ENCODE peak calls at places on chromosomes 11 and 22, in nine cellular contexts. P is tibial artery; W is upper lobe of right lung; J is Caco-2; X is CD8-positive, alpha-beta memory T cell; Z is suprapubic skin; M is adrenal gland; E is cardiac muscle cell; Q is CD8-positive, alpha-beta T cell. V is an unnamed sample. For H3K9me3, the result is how much of the 10 kb centered on the place peaks cover.

GRCh38 chr11:134479206-134479955 is 67.3 kb upstream of the B3GAT1 start:
- DNase-seq in J (no peak), M (no peak), P (no peak), E (no peak), Z (no peak), W (peak), Q (no peak), X (no peak), V (no peak)

GRCh38 chr11:13993096-13993760 is 30.7 kb downstream of the SPON1 start:
- DNase-seq in P (no peak), X (no peak), M (no peak), Z (no peak), W (no peak), J (peak), Q (no peak), E (no peak), V (no peak)

GRCh38 chr11:110645253-110645652 is 67.0 kb downstream of the ARHGAP20 start:
- DNase-seq in X (no peak), P (no peak), M (no peak), E (no peak), W (no peak), Q (no peak), J (no peak), Z (no peak), V (no peak)

GRCh38 chr11:19027829-19028595 is 32.5 kb downstream of the MRGPRX2 start:
- DNase-seq in E (peak), X (no peak), Q (no peak), J (no peak), W (no peak), M (peak), Z (no peak), P (no peak), V (no peak)

GRCh38 chr22:26174280-26174679 is 5.0 kb downstream of the SEZ6L start:
- DNase-seq in Z (no peak), E (no peak), Q (no peak), X (no peak), P (no peak), J (peak), M (peak), W (no peak), V (no peak)

GRCh38 chr11:116910378-116910777 is 73.0 kb upstream of the APOA1 start:
- DNase-seq in X (no peak), P (no peak), Z (no peak), J (no peak), Q (no peak), M (no peak), E (peak), W (no peak), V (no peak)

GRCh38 chr11:121105063-121105480 is 4.0 kb downstream of the TECTA start:
- DNase-seq in J (no peak), E (peak), Z (peak), M (peak), X (no peak), Q (no peak), P (peak), W (no peak), V (no peak)

GRCh38 chr11:88352139-88352538 is 14.6 kb upstream of the CTSC start:
- DNase-seq in E (peak), Q (no peak), J (no peak), Z (no peak), X (no peak), M (no peak), P (no peak), W (no peak), V (no peak)

GRCh38 chr11:65223031-65223430 is 38.7 kb upstream of the POLA2 start:
- DNase-seq in P (no peak), J (no peak), E (no peak), Q (no peak), M (no peak), X (no peak), W (no peak), Z (no peak), V (no peak)

GRCh38 chr22:22855617-22856308 is 31.9 kb upstream of the IGLL5 start:
- DNase-seq in X (peak), Z (no peak), Q (peak), M (no peak), J (peak), P (no peak), W (no peak), E (peak), V (peak)

DNA sequence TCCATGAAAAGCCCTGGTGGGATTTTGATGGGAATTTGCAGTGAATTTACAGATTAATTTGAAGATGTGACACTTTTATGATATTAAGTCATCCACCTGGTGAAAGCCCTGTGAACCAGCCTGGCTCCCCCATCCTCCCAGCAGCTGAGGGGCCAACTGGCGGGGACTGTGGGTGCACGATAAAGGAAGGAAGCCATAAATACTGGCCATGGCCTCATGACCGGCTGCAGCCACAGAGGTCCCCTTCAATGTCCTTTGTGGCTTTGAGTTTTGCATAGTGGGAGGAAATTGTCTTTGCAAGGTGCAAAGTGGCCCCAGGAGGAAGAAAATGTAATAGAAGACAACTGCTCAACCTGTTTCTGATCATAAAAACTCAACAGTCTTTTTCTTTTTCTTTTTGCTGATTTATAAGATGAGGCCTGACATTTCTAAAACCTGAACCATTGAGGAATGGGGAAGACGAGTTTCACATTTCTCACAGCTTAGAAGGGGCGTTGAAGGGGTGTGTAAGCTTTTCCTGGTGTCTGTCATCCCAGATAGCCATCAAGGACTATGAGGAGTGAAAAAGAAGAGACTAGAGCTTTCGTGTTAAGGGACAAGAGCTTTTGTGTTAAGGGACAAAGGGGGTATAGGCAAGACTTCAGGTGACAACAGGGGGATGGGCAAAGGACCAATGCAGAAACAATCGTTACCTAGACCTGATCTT is 6.3 kb upstream of the NDUFV1 start:
- DNase-seq in X (no peak), P (no peak), E (no peak), Z (no peak), W (no peak), J (no peak), Q (no peak), M (no peak), V (peak)
- H3K9me3 ChIP-seq in X (under half), P (under half), E (under half), Z (under half), W (under half), J (under half), Q (under half), M (under half), V (under half)

GRCh38 chr11:96744697-96745096 is 354.9 kb downstream of the JRKL start:
- DNase-seq in J (no peak), E (peak), M (no peak), X (no peak), W (no peak), Q (no peak), P (no peak), Z (no peak), V (no peak)

GRCh38 chr11:96736591-96736990 is 346.8 kb downstream of the JRKL start:
- DNase-seq in X (no peak), Q (no peak), W (no peak), Z (no peak), P (no peak), M (no peak), J (no peak), E (peak), V (no peak)

GRCh38 chr11:96738311-96738710 is 348.5 kb downstream of the JRKL start:
- DNase-seq in W (no peak), P (no peak), M (no peak), Q (no peak), J (no peak), Z (no peak), X (no peak), E (no peak), V (no peak)

GRCh38 chr11:96741068-96741467 is 351.3 kb downstream of the JRKL start:
- DNase-seq in W (no peak), J (no peak), P (no peak), M (no peak), Q (no peak), E (peak), Z (no peak), X (no peak), V (no peak)
- H3K9me3 ChIP-seq in W (under half), J (under half), P (under half), M (under half), Q (under half), E (under half), Z (under half), X (under half), V (under half)

GRCh38 chr22:48824673-48825651 is 1002.7 kb downstream of the BRD1 start:
- DNase-seq in X (no peak), E (no peak), Z (no peak), M (no peak), J (no peak), W (peak), Q (no peak), P (peak), V (no peak)
- H3K9me3 ChIP-seq in X (under half), E (under half), Z (under half), M (under half), J (under half), W (under half), Q (under half), P (under half), V (under half)

DNA sequence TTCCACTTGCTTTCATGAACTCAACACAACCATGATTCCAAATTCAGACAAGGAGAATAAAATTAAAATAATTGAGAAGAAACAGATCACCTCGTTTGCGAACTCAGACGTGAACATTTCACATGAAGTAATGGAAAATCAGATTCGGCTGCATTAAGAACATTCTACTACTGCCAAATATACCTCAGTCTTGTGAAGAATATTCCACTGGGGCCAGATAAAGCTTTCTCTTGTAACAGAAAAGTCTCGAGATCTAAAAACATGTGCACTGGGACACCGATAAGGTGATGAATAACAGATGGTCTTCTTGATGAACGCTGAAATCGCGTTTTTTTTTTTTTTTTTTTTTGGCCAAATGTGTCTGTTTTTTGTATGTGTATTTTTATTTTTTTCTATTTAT is 761.1 kb downstream of the BRD1 start:
- DNase-seq in Q (no peak), J (no peak), P (no peak), Z (no peak), X (no peak), W (no peak), M (no peak), E (no peak), V (no peak)
- H3K9me3 ChIP-seq in Q (under half), J (under half), P (under half), Z (under half), X (under half), W (under half), M (under half), E (under half), V (under half)

GRCh38 chr11:63017306-63017974 is 1.8 kb upstream of the SLC22A8 start:
- DNase-seq in M (no peak), P (no peak), X (no peak), W (no peak), Z (no peak), Q (no peak), E (no peak), J (no peak), V (no peak)

GRCh38 chr11:63014408-63015055 is 1.1 kb downstream of the SLC22A8 start:
- DNase-seq in W (no peak), Q (no peak), Z (no peak), X (no peak), E (no peak), J (no peak), M (no peak), P (peak), V (no peak)

GRCh38 chr11:63019506-63019905 is 3.9 kb upstream of the SLC22A8 start:
- DNase-seq in E (no peak), P (no peak), J (no peak), Z (no peak), Q (no peak), W (no peak), M (no peak), X (no peak), V (no peak)

GRCh38 chr11:63012450-63013238 is 3.0 kb downstream of the SLC22A8 start:
- DNase-seq in M (no peak), Z (no peak), X (no peak), E (no peak), W (no peak), Q (no peak), P (no peak), J (no peak), V (no peak)

GRCh38 chr11:63015521-63016215 is at the start of gene SLC22A8:
- DNase-seq in W (no peak), E (no peak), Q (no peak), X (no peak), P (no peak), J (no peak), Z (no peak), M (no peak), V (no peak)
- H3K9me3 ChIP-seq in W (under half), E (under half), Q (under half), X (under half), P (under half), J (under half), Z (under half), M (under half), V (under half)

DNA sequence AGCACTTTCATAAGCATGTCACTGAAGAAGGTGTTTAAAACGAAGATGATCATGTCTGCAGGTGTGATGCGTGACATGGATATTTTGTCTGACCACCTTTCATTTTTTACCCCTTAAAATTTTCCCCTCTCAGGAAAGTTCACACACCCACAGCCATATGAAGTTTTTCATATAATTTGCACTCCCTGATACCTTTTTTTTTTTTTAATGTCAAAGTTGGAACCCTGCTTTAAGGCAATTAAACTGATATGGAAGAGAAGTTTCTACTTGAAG is 104.6 kb downstream of the ATXN10 start:
- DNase-seq in M (no peak), J (no peak), X (no peak), Z (no peak), E (no peak), W (no peak), P (no peak), Q (no peak), V (no peak)
- H3K9me3 ChIP-seq in M (under half), J (under half), X (under half), Z (under half), E (under half), W (under half), P (under half), Q (under half), V (under half)

GRCh38 chr22:49400866-49401598 is 426.6 kb downstream of the BRD1 start:
- DNase-seq in P (no peak), J (no peak), M (no peak), E (no peak), Z (peak), X (no peak), W (no peak), Q (no peak), V (no peak)

GRCh38 chr22:49398115-49398514 is 429.6 kb downstream of the BRD1 start:
- DNase-seq in E (no peak), X (no peak), J (no peak), M (no peak), P (no peak), Q (no peak), Z (peak), W (no peak), V (no peak)

GRCh38 chr22:49396817-49397216 is 430.9 kb downstream of the BRD1 start:
- DNase-seq in M (no peak), E (no peak), X (no peak), P (no peak), Z (peak), J (no peak), Q (no peak), W (no peak), V (no peak)

GRCh38 chr22:49400136-49400865 is 427.4 kb downstream of the BRD1 start:
- DNase-seq in M (no peak), J (no peak), P (no peak), E (no peak), X (no peak), Z (peak), Q (no peak), W (no peak), V (no peak)

DNA sequence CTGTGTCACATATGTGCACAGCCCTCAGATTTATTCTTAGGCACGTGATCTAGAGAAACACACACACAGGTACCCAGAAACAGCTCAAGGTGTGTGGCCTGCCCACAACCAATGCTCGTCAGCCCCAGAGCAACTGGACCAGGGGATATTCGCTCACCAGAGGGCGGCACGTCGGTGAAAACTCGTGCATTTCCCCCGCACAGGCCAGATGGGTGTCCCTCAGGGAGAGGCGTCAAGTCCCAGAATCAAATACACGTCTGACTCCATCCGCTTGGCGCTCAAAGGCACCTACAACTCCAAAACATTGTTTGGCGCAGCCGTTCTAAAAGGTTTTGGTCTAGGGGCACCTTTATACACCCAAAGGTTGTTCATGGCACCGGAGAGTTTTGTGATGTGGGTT is 429.0 kb downstream of the BRD1 start:
- DNase-seq in X (no peak), P (no peak), E (no peak), Q (no peak), Z (peak), M (no peak), W (no peak), J (no peak), V (no peak)
- H3K9me3 ChIP-seq in X (under half), P (under half), E (under half), Q (under half), Z (under half), M (under half), W (under half), J (under half), V (under half)

DNA sequence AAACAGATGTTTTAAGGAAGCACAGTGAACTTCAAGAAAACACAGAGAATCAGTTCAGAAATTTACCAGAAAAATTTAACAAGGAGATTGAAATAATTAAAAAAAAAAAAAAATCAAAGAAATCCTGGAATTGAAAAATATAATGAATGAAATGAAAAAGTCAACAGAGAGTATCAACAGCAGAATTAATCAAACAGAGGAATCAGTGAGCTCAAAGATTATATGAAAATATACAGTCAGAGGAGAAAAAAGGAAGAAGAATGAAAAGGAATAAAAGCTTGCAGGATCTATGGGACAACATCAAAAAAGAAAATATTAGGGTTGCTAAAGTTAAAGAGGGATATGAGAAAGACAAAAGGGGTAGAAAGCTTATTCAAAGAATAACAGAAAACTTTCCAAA is 82.3 kb downstream of the XRRA1 start:
- DNase-seq in M (no peak), J (no peak), P (no peak), E (no peak), X (no peak), W (no peak), Q (no peak), Z (no peak), V (no peak)
- H3K9me3 ChIP-seq in M (under half), J (half or more), P (under half), E (under half), X (under half), W (half or more), Q (under half), Z (half or more), V (half or more)

GRCh38 chr11:101158119-101158518 is 28.5 kb upstream of the PGR start:
- DNase-seq in P (no peak), M (no peak), X (no peak), Q (no peak), J (no peak), W (no peak), Z (no peak), E (no peak), V (no peak)
- H3K9me3 ChIP-seq in P (under half), M (under half), X (under half), Q (under half), J (under half), W (under half), Z (under half), E (under half), V (under half)